ENCODE peak calls at places on chromosomes 12 and 14, in four cellular contexts. P is HepG2, X is WTC11, R is K562. B is an unnamed sample.

GRCh38 chr14:73833530-73834257 is 17.9 kb upstream of the PTGR2 start:
- DNase-seq in R (no peak), X (no peak), P (peak), B (no peak)

GRCh38 chr12:129202109-129202814 is 349.0 kb downstream of the GLT1D1 start:
- DNase-seq in R (peak), X (no peak), P (no peak), B (no peak)

GRCh38 chr12:96698521-96698920 is 208.5 kb upstream of the NEDD1 start:
- DNase-seq in P (peak), X (no peak), R (no peak), B (no peak)

GRCh38 chr14:36661506-36662257 is at the start of gene PAX9:
- DNase-seq in P (peak), X (peak), R (peak), B (peak)

GRCh38 chr12:46177842-46178608 is 90.8 kb downstream of the SLC38A1 start:
- DNase-seq in P (no peak), X (no peak), R (no peak), B (no peak)

GRCh38 chr12:14854586-14855163 is 11.3 kb upstream of the ART4 start:
- DNase-seq in P (no peak), X (no peak), R (no peak), B (peak)

GRCh38 chr14:100330396-100330931 is 7.3 kb downstream of the SLC25A47 start:
- DNase-seq in P (no peak), R (no peak), X (no peak), B (no peak)

GRCh38 chr12:96061323-96061722 is 25.9 kb upstream of the LTA4H start:
- DNase-seq in P (no peak), R (no peak), X (no peak), B (no peak)

GRCh38 chr12:19236656-19237055 is 107.1 kb downstream of the PLEKHA5 start:
- DNase-seq in X (no peak), P (no peak), R (no peak), B (no peak)

GRCh38 chr14:97634786-97635185 is 837.6 kb downstream of the VRK1 start:
- DNase-seq in R (no peak), P (no peak), X (no peak), B (no peak)

GRCh38 chr14:101761881-101762529 is 496 bp downstream of the PPP2R5C start:
- DNase-seq in X (no peak), P (no peak), R (peak), B (peak)

GRCh38 chr12:131466306-131466705 is 244.6 kb upstream of the SFSWAP start:
- DNase-seq in P (no peak), R (no peak), X (no peak), B (no peak)

GRCh38 chr14:90061849-90062794 is at the start of gene KCNK13:
- DNase-seq in P (no peak), R (no peak), X (peak), B (peak)

GRCh38 chr12:19185262-19185929 is 55.9 kb downstream of the PLEKHA5 start:
- DNase-seq in X (no peak), P (no peak), R (no peak), B (no peak)

GRCh38 chr14:77322951-77323350 is 2.1 kb downstream of the GSTZ1 start:
- DNase-seq in P (no peak), R (no peak), X (no peak), B (no peak)

GRCh38 chr12:39368096-39368495 is 74.8 kb downstream of the KIF21A start:
- DNase-seq in P (no peak), R (no peak), X (no peak), B (no peak)
- TF ChIP-seq ELF4 in P (no peak), R (no peak), X (no peak), B (no peak)

DNA sequence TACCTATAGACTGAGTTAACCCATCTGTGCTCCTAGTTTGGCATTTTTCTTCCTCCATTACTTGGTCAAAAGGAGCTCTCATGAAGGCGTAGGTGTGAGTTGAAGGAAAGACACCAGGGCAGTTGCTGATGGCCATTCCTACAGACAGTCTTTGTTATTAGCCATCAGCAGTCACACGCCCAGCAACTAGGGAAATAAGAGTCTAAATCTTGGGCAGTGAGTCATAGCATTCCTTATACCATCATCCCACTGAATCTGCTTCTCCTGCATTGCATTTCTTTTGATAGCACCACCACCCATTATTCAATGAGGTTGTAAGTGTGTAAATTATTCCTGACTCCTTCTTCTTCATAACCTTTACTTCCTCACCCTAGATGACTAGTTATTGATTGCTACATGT is 150.9 kb upstream of the IGF1 start:
- DNase-seq in R (no peak), X (no peak), P (no peak), B (no peak)
- TF ChIP-seq ELF4 in R (no peak), X (no peak), P (no peak), B (no peak)

GRCh38 chr12:47722136-47722834 is 3.0 kb downstream of the ENDOU start:
- DNase-seq in P (no peak), R (no peak), X (no peak), B (no peak)
- TF ChIP-seq ELF4 in P (no peak), R (no peak), X (no peak), B (no peak)

DNA sequence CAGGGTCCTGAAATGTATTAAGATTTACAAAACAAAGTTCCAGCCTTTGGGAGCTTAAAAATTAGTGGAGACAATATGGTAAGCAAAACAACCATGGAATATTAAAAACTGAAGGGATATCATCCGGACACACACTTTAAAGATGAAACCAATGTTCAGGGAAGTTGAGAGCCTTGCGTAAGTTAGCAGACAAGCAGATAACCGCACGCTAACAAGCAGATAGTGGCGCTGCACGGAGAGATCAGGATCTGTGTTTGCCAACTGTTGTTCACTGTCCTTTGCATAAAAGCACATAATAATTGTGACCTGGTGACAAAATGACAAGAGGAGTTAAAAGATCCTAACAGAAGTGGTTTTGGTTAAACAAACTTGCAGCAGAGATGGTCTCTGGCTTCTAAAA is 14.3 kb upstream of the TMEM229B start:
- DNase-seq in R (no peak), P (no peak), X (no peak), B (no peak)
- TF ChIP-seq ELF4 in R (no peak), P (no peak), X (no peak), B (no peak)

GRCh38 chr12:51811203-51811805 is 37.2 kb downstream of the FIGNL2 start:
- DNase-seq in P (no peak), X (no peak), R (no peak), B (no peak)
- TF ChIP-seq ELF4 in P (no peak), X (no peak), R (no peak), B (no peak)

B was measured in HEK293T.